ENCODE peak calls at places on chromosome 20, in six cellular contexts. H is activated T-helper 1 cell treated with anti-CD3 and anti-CD28 coated beads, Interleukin-12 subunit alpha, Interleukin-12 subunit beta, Interleukin-2, Interleukin-4 antibody, amounts not matched to agents 30 ng/mL and 10 ng/mL and 1 ng/mL, durations not matched to agents 14 hours and 24 hours and 36 hours; G is naive thymus-derived CD8-positive, alpha-beta T cell; N is T-helper 17 cell; I is HAP-1; S is transverse colon. U is an unnamed sample.
A peak's percentile ranks its signal among the peaks of the same experiment; 100 is the strongest.

GRCh38 chr20:61868466-61869090 is 197.1 kb downstream of the TAF4 start:
- DNase-seq in I (no peak), H (no peak), G (no peak), N (no peak), S (no peak), U (no peak)

GRCh38 chr20:63703471-63703975 is 4.3 kb downstream of the ARFRP1 start:
- DNase-seq in I (no peak), G (no peak), S (no peak), N (no peak), H (no peak), U (no peak)

GRCh38 chr20:63814833-63815612 is 16.0 kb downstream of the ZBTB46 start:
- DNase-seq in G (no peak), S (no peak), H (no peak), I (no peak), N (no peak), U (no peak)

GRCh38 chr20:36183155-36183944 is 28.8 kb downstream of the EPB41L1 start:
- DNase-seq in N (no peak), I (no peak), G (no peak), S (no peak), H (no peak), U (no peak)

GRCh38 chr20:25148181-25148981 is 47.1 kb upstream of the ENTPD6 start:
- DNase-seq in N (peak; percentile 43), S (peak; percentile 48), G (peak; percentile 78), I (no peak), H (peak; percentile 12), U (peak; percentile 55)

GRCh38 chr20:49853640-49854039 is 41.0 kb downstream of the SLC9A8 start:
- DNase-seq in G (no peak), N (no peak), H (no peak), S (no peak), I (no peak), U (peak; percentile 97)

GRCh38 chr20:59772373-59772705 is 161.1 kb downstream of the SYCP2 start:
- DNase-seq in I (no peak), N (no peak), S (no peak), G (no peak), H (no peak), U (no peak)

GRCh38 chr20:25372584-25373336 is 17.9 kb downstream of the ABHD12 start:
- DNase-seq in I (no peak), N (no peak), H (no peak), G (no peak), S (no peak), U (peak; percentile 98)

GRCh38 chr20:1761598-1761997 is 104.0 kb upstream of the SIRPG start:
- DNase-seq in G (no peak), I (no peak), H (no peak), N (no peak), S (no peak), U (no peak)

GRCh38 chr20:52190437-52191131 is 995 bp downstream of the ZFP64 start:
- DNase-seq in H (peak; percentile 22), I (peak; percentile 52), G (peak; percentile 6), S (peak; percentile 68), N (no peak), U (peak; percentile 51)

GRCh38 chr20:44888226-44889103 is 3.0 kb downstream of the YWHAB start:
- DNase-seq in H (no peak), N (no peak), I (no peak), G (no peak), S (no peak), U (peak; percentile 36)

GRCh38 chr20:63337786-63338420 is 23.2 kb downstream of the CHRNA4 start:
- DNase-seq in N (no peak), G (no peak), I (no peak), H (no peak), S (no peak), U (peak; percentile 24)

GRCh38 chr20:47355489-47356219 is 845 bp downstream of the ZMYND8 start:
- DNase-seq in I (no peak), G (no peak), S (no peak), H (no peak), N (no peak), U (peak; percentile 34)

GRCh38 chr20:50366270-50367103 is 143.7 kb upstream of the PTPN1 start:
- DNase-seq in S (peak; percentile 92), H (peak; percentile 48), N (peak; percentile 30), I (peak; percentile 91), G (no peak), U (peak; percentile 85)

GRCh38 chr20:13898012-13898612 is 92.3 kb downstream of the SEL1L2 start:
- DNase-seq in G (no peak), I (no peak), N (no peak), H (no peak), S (no peak), U (no peak)